ENCODE peak calls at places on chromosomes 11 and 22, in four cellular contexts. One of them, this sample, is unnamed.

GRCh38 chr22:27749597-27750225 is 51.8 kb downstream of the MN1 start:
- DNase-seq in epithelial cell of esophagus: peak; percentile 66
- DNase-seq in HFF-Myc: no peak
- DNase-seq in AG09309: no peak
- DNase-seq in this sample: no peak

GRCh38 chr11:134176284-134176683 is 47.5 kb downstream of the NCAPD3 start:
- DNase-seq in epithelial cell of esophagus: no peak
- DNase-seq in HFF-Myc: no peak
- DNase-seq in AG09309: no peak
- DNase-seq in this sample: no peak

GRCh38 chr11:88015170-88015569 is 160.1 kb downstream of the RAB38 start:
- DNase-seq in epithelial cell of esophagus: peak; percentile 81
- DNase-seq in HFF-Myc: no peak
- DNase-seq in AG09309: no peak
- DNase-seq in this sample: no peak

GRCh38 chr11:7677071-7677470 is 3.8 kb upstream of the CYB5R2 start:
- DNase-seq in epithelial cell of esophagus: peak; percentile 95
- DNase-seq in HFF-Myc: no peak
- DNase-seq in AG09309: peak; percentile 64
- DNase-seq in this sample: peak; percentile 27

GRCh38 chr11:1745701-1746320 is 4.6 kb downstream of the IFITM10 start:
- DNase-seq in epithelial cell of esophagus: no peak
- DNase-seq in HFF-Myc: no peak
- DNase-seq in AG09309: no peak
- DNase-seq in this sample: no peak

GRCh38 chr22:41862530-41863266 is 29.8 kb downstream of the SREBF2 start:
- DNase-seq in epithelial cell of esophagus: no peak
- DNase-seq in HFF-Myc: no peak
- DNase-seq in AG09309: no peak
- DNase-seq in this sample: no peak

GRCh38 chr22:49946612-49947295 is 13.8 kb upstream of the PIM3 start:
- DNase-seq in epithelial cell of esophagus: peak; percentile 40
- DNase-seq in HFF-Myc: no peak
- DNase-seq in AG09309: no peak
- DNase-seq in this sample: no peak

GRCh38 chr11:96817488-96817887 is 427.7 kb downstream of the JRKL start:
- DNase-seq in epithelial cell of esophagus: peak; percentile 76
- DNase-seq in HFF-Myc: no peak
- DNase-seq in AG09309: no peak
- DNase-seq in this sample: no peak

GRCh38 chr11:44609028-44609782 is 43.7 kb downstream of the CD82 start:
- DNase-seq in epithelial cell of esophagus: no peak
- DNase-seq in HFF-Myc: no peak
- DNase-seq in AG09309: no peak
- DNase-seq in this sample: no peak

GRCh38 chr11:4626207-4627105 is 10.8 kb upstream of the OR51D1 start:
- DNase-seq in epithelial cell of esophagus: peak; percentile 85
- DNase-seq in HFF-Myc: peak; percentile 70
- DNase-seq in AG09309: no peak
- DNase-seq in this sample: peak; percentile 55

GRCh38 chr11:3995949-3996554 is 98.5 kb upstream of the RRM1 start:
- DNase-seq in epithelial cell of esophagus: no peak
- DNase-seq in HFF-Myc: no peak
- DNase-seq in AG09309: no peak
- DNase-seq in this sample: no peak

GRCh38 chr11:17531818-17532131 is 12.4 kb downstream of the USH1C start:
- DNase-seq in epithelial cell of esophagus: no peak
- DNase-seq in HFF-Myc: no peak
- DNase-seq in AG09309: peak; percentile 55
- DNase-seq in this sample: no peak

GRCh38 chr11:63536669-63537292 is at the start of gene PLAAT4:
- DNase-seq in epithelial cell of esophagus: no peak
- DNase-seq in HFF-Myc: no peak
- DNase-seq in AG09309: no peak
- DNase-seq in this sample: peak; percentile 72

GRCh38 chr11:30821438-30821965 is 235.3 kb upstream of the MPPED2 start:
- DNase-seq in epithelial cell of esophagus: no peak
- DNase-seq in HFF-Myc: no peak
- DNase-seq in AG09309: no peak
- DNase-seq in this sample: no peak

GRCh38 chr11:74318241-74318932 is 6.9 kb upstream of the P4HA3 start:
- DNase-seq in epithelial cell of esophagus: no peak
- DNase-seq in HFF-Myc: no peak
- DNase-seq in AG09309: no peak
- DNase-seq in this sample: peak; percentile 89

GRCh38 chr11:123505546-123506299 is 75.7 kb downstream of the GRAMD1B start:
- DNase-seq in epithelial cell of esophagus: no peak
- DNase-seq in HFF-Myc: no peak
- DNase-seq in AG09309: no peak
- DNase-seq in this sample: no peak

GRCh38 chr11:57135020-57135751 is 46.6 kb upstream of the LRRC55 start:
- DNase-seq in epithelial cell of esophagus: no peak
- DNase-seq in HFF-Myc: no peak
- DNase-seq in AG09309: no peak
- DNase-seq in this sample: no peak

GRCh38 chr11:26905368-26905767 is 88.5 kb upstream of the FIBIN start:
- DNase-seq in epithelial cell of esophagus: peak; percentile 44
- DNase-seq in HFF-Myc: peak; percentile 47
- DNase-seq in AG09309: no peak
- DNase-seq in this sample: no peak

GRCh38 chr22:26550498-26551033 is 38.3 kb upstream of the TFIP11 start:
- DNase-seq in epithelial cell of esophagus: no peak
- DNase-seq in HFF-Myc: peak; percentile 59
- DNase-seq in AG09309: peak; percentile 80
- DNase-seq in this sample: peak; percentile 96

GRCh38 chr22:32313532-32313931 is 44.1 kb upstream of the RFPL3 start:
- DNase-seq in epithelial cell of esophagus: no peak
- DNase-seq in HFF-Myc: no peak
- DNase-seq in AG09309: no peak
- DNase-seq in this sample: no peak

GRCh38 chr11:6201486-6201885 is 2.5 kb downstream of the OR52W1 start:
- DNase-seq in epithelial cell of esophagus: peak; percentile 7
- DNase-seq in HFF-Myc: no peak
- DNase-seq in AG09309: peak; percentile 24
- DNase-seq in this sample: no peak

GRCh38 chr11:36608491-36609199 is 10.6 kb upstream of the RAG2 start:
- DNase-seq in epithelial cell of esophagus: no peak
- DNase-seq in HFF-Myc: no peak
- DNase-seq in AG09309: no peak
- DNase-seq in this sample: no peak

GRCh38 chr22:39349967-39350802 is at the start of gene SYNGR1:
- DNase-seq in epithelial cell of esophagus: no peak
- DNase-seq in HFF-Myc: no peak
- DNase-seq in AG09309: no peak
- DNase-seq in this sample: no peak

GRCh38 chr22:46108564-46109473 is 41.5 kb upstream of the PPARA start:
- DNase-seq in epithelial cell of esophagus: peak; percentile 55
- DNase-seq in HFF-Myc: no peak
- DNase-seq in AG09309: no peak
- DNase-seq in this sample: no peak

GRCh38 chr11:12120031-12121008 is 9.9 kb downstream of the MICAL2 start:
- DNase-seq in epithelial cell of esophagus: no peak
- DNase-seq in HFF-Myc: no peak
- DNase-seq in AG09309: no peak
- DNase-seq in this sample: no peak

GRCh38 chr11:119486691-119487259 is 63.8 kb upstream of the THY1 start:
- DNase-seq in epithelial cell of esophagus: no peak
- DNase-seq in HFF-Myc: no peak
- DNase-seq in AG09309: no peak
- DNase-seq in this sample: no peak

GRCh38 chr22:18955696-18956095 is 19.6 kb upstream of the PRODH start:
- DNase-seq in epithelial cell of esophagus: no peak
- DNase-seq in HFF-Myc: no peak
- DNase-seq in AG09309: no peak
- DNase-seq in this sample: no peak

GRCh38 chr11:119531623-119532022 is 108.7 kb upstream of the THY1 start:
- DNase-seq in epithelial cell of esophagus: no peak
- DNase-seq in HFF-Myc: no peak
- DNase-seq in AG09309: no peak
- DNase-seq in this sample: no peak

GRCh38 chr11:28877366-28877765 is 769.2 kb downstream of the METTL15 start:
- DNase-seq in epithelial cell of esophagus: peak; percentile 38
- DNase-seq in HFF-Myc: no peak
- DNase-seq in AG09309: no peak
- DNase-seq in this sample: no peak

DNA sequence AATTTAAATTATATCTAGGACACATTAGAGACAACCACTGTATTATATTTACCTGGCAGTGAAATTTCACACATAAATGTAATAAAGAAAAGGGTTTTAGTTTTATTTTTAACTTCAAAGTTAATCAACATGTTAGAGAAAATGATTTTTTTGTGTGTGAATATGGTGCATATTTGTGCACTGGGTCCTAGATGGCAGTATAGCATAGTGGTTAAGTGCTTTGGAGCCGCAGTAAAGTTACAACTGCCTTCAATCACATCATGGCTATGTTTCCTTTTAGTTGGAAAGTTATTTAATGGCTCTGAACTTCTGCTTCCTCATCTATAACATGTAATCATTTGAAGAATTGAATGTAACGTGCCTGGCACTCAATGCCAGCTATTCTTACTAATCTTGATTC is 108.9 kb upstream of the DDI1 start:
- DNase-seq in epithelial cell of esophagus: peak; percentile 43
- DNase-seq in HFF-Myc: no peak
- DNase-seq in AG09309: no peak
- DNase-seq in this sample: no peak
- TF ChIP-seq CTCF in epithelial cell of esophagus: peak; percentile 53
- TF ChIP-seq CTCF in HFF-Myc: peak; percentile 44
- TF ChIP-seq CTCF in AG09309: peak; percentile 49
- TF ChIP-seq CTCF in this sample: peak; percentile 51

GRCh38 chr11:60370811-60371297 is 7.5 kb upstream of the MS4A7 start:
- DNase-seq in epithelial cell of esophagus: peak; percentile 69
- DNase-seq in HFF-Myc: no peak
- DNase-seq in AG09309: no peak
- DNase-seq in this sample: no peak

GRCh38 chr11:60363542-60364525 is 14.5 kb upstream of the MS4A7 start:
- DNase-seq in epithelial cell of esophagus: peak; percentile 59
- DNase-seq in HFF-Myc: peak; percentile 14
- DNase-seq in AG09309: no peak
- DNase-seq in this sample: peak; percentile 31

GRCh38 chr11:60370252-60370810 is 8.0 kb upstream of the MS4A7 start:
- DNase-seq in epithelial cell of esophagus: peak; percentile 9
- DNase-seq in HFF-Myc: no peak
- DNase-seq in AG09309: no peak
- DNase-seq in this sample: no peak

GRCh38 chr11:60367896-60368295 is 10.4 kb upstream of the MS4A7 start:
- DNase-seq in epithelial cell of esophagus: no peak
- DNase-seq in HFF-Myc: no peak
- DNase-seq in AG09309: no peak
- DNase-seq in this sample: no peak

DNA sequence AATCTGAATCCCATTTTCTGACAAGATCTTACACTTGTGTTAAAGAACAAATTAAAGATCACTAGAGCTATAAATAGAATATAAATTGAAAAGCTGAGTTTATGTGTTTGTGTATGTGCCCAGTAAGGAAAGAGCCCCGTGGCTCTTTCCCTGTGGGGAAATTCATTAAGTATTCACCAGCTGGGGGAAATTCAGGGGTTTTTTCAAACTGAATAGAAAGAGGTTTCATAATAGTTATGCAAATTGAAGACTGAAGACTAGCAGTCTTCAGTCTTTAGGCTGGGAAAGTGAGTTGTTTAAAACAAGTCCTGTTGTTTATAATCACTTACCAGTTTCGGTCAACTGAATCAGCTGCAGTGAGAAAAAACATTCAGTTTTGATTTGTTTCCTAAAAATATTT is 11.3 kb upstream of the MS4A7 start:
- DNase-seq in epithelial cell of esophagus: no peak
- DNase-seq in HFF-Myc: no peak
- DNase-seq in AG09309: no peak
- DNase-seq in this sample: no peak
- H3K4me3 ChIP-seq in epithelial cell of esophagus: no peak overlapping the region
- H3K4me3 ChIP-seq in HFF-Myc: no peak overlapping the region
- H3K4me3 ChIP-seq in AG09309: no peak overlapping the region
- H3K4me3 ChIP-seq in this sample: no peak overlapping the region

GRCh38 chr11:23023319-23023718 is 163.0 kb upstream of the CCDC179 start:
- DNase-seq in epithelial cell of esophagus: no peak
- DNase-seq in HFF-Myc: no peak
- DNase-seq in AG09309: no peak
- DNase-seq in this sample: no peak

GRCh38 chr11:23022854-23023253 is 162.6 kb upstream of the CCDC179 start:
- DNase-seq in epithelial cell of esophagus: no peak
- DNase-seq in HFF-Myc: no peak
- DNase-seq in AG09309: no peak
- DNase-seq in this sample: no peak

DNA sequence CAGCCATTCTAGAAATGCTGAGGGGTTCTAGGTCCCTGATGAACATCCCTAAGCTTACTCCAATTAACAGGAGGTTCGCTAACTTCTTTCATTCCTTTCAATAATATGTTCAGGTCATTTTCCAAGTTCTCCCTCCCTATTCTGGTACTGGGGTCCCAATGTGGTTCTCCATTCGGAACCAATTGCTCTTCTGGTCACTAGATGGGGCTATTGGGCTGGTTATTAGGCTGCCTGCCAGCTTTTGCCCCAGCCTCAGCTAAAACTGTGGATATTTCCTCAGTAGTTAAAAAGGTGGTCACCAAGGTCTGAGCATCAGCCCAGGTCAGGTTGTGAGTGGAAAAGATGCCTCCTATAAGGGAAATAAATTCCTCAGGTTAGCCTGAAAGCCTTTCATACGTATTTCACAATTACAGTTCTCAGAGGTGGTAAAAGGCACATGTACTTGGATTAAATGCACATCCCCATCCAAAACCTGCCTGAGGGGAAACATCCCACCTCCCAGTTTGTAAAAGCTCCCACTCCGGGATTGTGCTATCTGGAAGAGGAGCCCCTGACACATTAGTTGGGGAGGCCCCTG is 161.1 kb upstream of the CCDC179 start:
- DNase-seq in epithelial cell of esophagus: peak; percentile 35
- DNase-seq in HFF-Myc: no peak
- DNase-seq in AG09309: no peak
- DNase-seq in this sample: peak; percentile 4
- TF ChIP-seq CTCF in epithelial cell of esophagus: peak; percentile 69
- TF ChIP-seq CTCF in HFF-Myc: peak; percentile 75
- TF ChIP-seq CTCF in AG09309: peak; percentile 51
- TF ChIP-seq CTCF in this sample: peak; percentile 73

GRCh38 chr22:20506543-20507252 is 712 bp upstream of the MED15 start:
- DNase-seq in epithelial cell of esophagus: no peak
- DNase-seq in HFF-Myc: no peak
- DNase-seq in AG09309: no peak
- DNase-seq in this sample: no peak
- H3K4me3 ChIP-seq in epithelial cell of esophagus: peak overlapping the region; percentile 97
- H3K4me3 ChIP-seq in HFF-Myc: peak overlapping the region; percentile 97
- H3K4me3 ChIP-seq in AG09309: peak overlapping the region; percentile 92
- H3K4me3 ChIP-seq in this sample: peak overlapping the region; percentile 56

GRCh38 chr11:64878494-64879225 is at the start of gene EHD1:
- DNase-seq in epithelial cell of esophagus: peak; percentile 98
- DNase-seq in HFF-Myc: peak; percentile 89
- DNase-seq in AG09309: peak; percentile 83
- DNase-seq in this sample: peak; percentile 93
- TF ChIP-seq CTCF in epithelial cell of esophagus: peak; percentile 41
- TF ChIP-seq CTCF in HFF-Myc: peak; percentile 53
- TF ChIP-seq CTCF in AG09309: peak; percentile 56
- TF ChIP-seq CTCF in this sample: peak; percentile 55

This sample was measured in astrocyte of the cerebellum.